ENCODE peak calls at places on chromosomes 3 and 15, in four cellular contexts. S is activated effector memory CD4-positive, alpha-beta T cell treated with Interleukin-2 at 50 U/mL for 16 hours; B is stimulated activated CD4-positive, alpha-beta T cell treated with anti-CD3 and anti-CD28 coated beads, Interleukin-1b, Interleukin-23, amount 100 ng/mL, for 24 hours; L is stimulated activated naive CD4-positive, alpha-beta T cell. G is an unnamed sample.

GRCh38 chr3:57544181-57545125 is at the start of gene DNAH12:
- DNase-seq in B (no peak), S (no peak), L (no peak), G (no peak)

GRCh38 chr3:42020681-42021307 is 58.9 kb upstream of the ULK4 start:
- DNase-seq in L (no peak), B (no peak), S (no peak), G (no peak)

GRCh38 chr15:62873203-62873602 is 169.3 kb upstream of the TPM1 start:
- DNase-seq in S (no peak), L (no peak), B (no peak), G (no peak)

GRCh38 chr3:45179163-45179562 is 33.0 kb upstream of the CDCP1 start:
- DNase-seq in L (no peak), B (no peak), S (no peak), G (no peak)

GRCh38 chr3:62132027-62132590 is 241.2 kb downstream of the FEZF2 start:
- DNase-seq in B (no peak), L (no peak), S (no peak), G (no peak)

GRCh38 chr3:116864627-116864927 is 155.0 kb downstream of the TUSC7 start:
- DNase-seq in S (no peak), B (no peak), L (no peak), G (no peak)

GRCh38 chr15:38721549-38721948 is 156.9 kb upstream of the RASGRP1 start:
- DNase-seq in B (no peak), L (no peak), S (no peak), G (no peak)

GRCh38 chr15:66703540-66703941 is 1.5 kb downstream of the SMAD6 start:
- DNase-seq in B (no peak), S (no peak), L (peak; percentile 56), G (peak; percentile 22)

GRCh38 chr3:161026612-161027217 is 78.4 kb downstream of the B3GALNT1 start:
- DNase-seq in B (no peak), L (no peak), S (no peak), G (no peak)

GRCh38 chr3:52184690-52185089 is 13.3 kb upstream of the ALAS1 start:
- DNase-seq in L (no peak), S (no peak), B (no peak), G (no peak)

GRCh38 chr15:76181705-76182107 is 121.9 kb downstream of the TMEM266 start:
- DNase-seq in L (no peak), S (no peak), B (no peak), G (peak; percentile 29)

GRCh38 chr3:30682434-30683155 is 76.2 kb downstream of the TGFBR2 start:
- DNase-seq in L (no peak), S (no peak), B (no peak), G (no peak)

GRCh38 chr15:62588930-62589655 is 424.0 kb upstream of the C2CD4B start:
- DNase-seq in S (no peak), B (no peak), L (no peak), G (no peak)

GRCh38 chr3:195154793-195155535 is 116.0 kb downstream of the XXYLT1 start:
- DNase-seq in L (no peak), S (no peak), B (no peak), G (no peak)

GRCh38 chr3:45277636-45278035 is 51.5 kb upstream of the TMEM158 start:
- DNase-seq in S (no peak), B (no peak), L (no peak), G (no peak)

GRCh38 chr3:58377750-58378149 is 45.1 kb downstream of the PXK start:
- DNase-seq in L (no peak), B (no peak), S (no peak), G (no peak)

GRCh38 chr15:39596358-39597051 is 15.6 kb downstream of the THBS1 start:
- DNase-seq in S (no peak), L (no peak), B (no peak), G (no peak)

GRCh38 chr15:74311734-74312444 is 55.6 kb downstream of the CYP11A1 start:
- DNase-seq in S (no peak), L (no peak), B (no peak), G (no peak)

GRCh38 chr3:4750306-4751056 is 228.8 kb upstream of the BHLHE40 start:
- DNase-seq in L (no peak), S (no peak), B (no peak), G (no peak)

G was measured in activated T-helper 2 cell treated with anti-CD3 and anti-CD28 coated beads, Interferon-gamma antibody, Interleukin-2, Interleukin-4, amounts not matched to agents 10 μg/mL and 5 μg/mL and 100 μg/mL, durations not matched to agents 14 hours and 24 hours and 36 hours.